ENCODE peak calls at places on chromosomes 6 and 20, in seven cellular contexts. X is endodermal cell, C is A549, E is fibroblast of pulmonary artery, D is lower leg skin, T is RWPE2, R is LNCaP clone FGC. W is an unnamed sample.

GRCh38 chr6:72466971-72467566 is 154.8 kb upstream of the KCNQ5 start:
- DNase-seq in X (peak; percentile 53), C (no peak), E (peak; percentile 13), D (no peak), T (no peak), R (no peak), W (no peak)

GRCh38 chr6:105308840-105309239 is 94.0 kb downstream of the PREP start:
- DNase-seq in X (no peak), C (no peak), E (no peak), D (no peak), T (no peak), R (no peak), W (no peak)

GRCh38 chr6:11040134-11040533 is 4.0 kb downstream of the ELOVL2 start:
- DNase-seq in X (no peak), C (no peak), E (no peak), D (no peak), T (no peak), R (no peak), W (no peak)

GRCh38 chr20:37524859-37525708 is 2.6 kb downstream of the BLCAP start:
- DNase-seq in X (peak; percentile 31), C (no peak), E (no peak), D (peak; percentile 44), T (peak; percentile 100), R (no peak), W (no peak)

GRCh38 chr20:24699321-24700165 is 230.1 kb downstream of the SYNDIG1 start:
- DNase-seq in X (peak; percentile 24), C (no peak), E (no peak), D (peak; percentile 6), T (no peak), R (no peak), W (no peak)

GRCh38 chr6:10558575-10558974 is 37.4 kb downstream of the GCNT2 start:
- DNase-seq in X (peak; percentile 82), C (no peak), E (no peak), D (no peak), T (no peak), R (no peak), W (no peak)

GRCh38 chr6:38567436-38567835 is 72.3 kb downstream of the BTBD9 start:
- DNase-seq in X (no peak), C (no peak), E (peak; percentile 90), D (peak; percentile 51), T (peak; percentile 63), R (peak; percentile 34), W (no peak)

GRCh38 chr20:57837208-57838035 is 127.6 kb upstream of the PMEPA1 start:
- DNase-seq in X (no peak), C (no peak), E (no peak), D (no peak), T (no peak), R (no peak), W (no peak)

GRCh38 chr20:9935285-9935684 is 96.4 kb upstream of the PAK5 start:
- DNase-seq in X (no peak), C (no peak), E (no peak), D (no peak), T (no peak), R (no peak), W (no peak)

GRCh38 chr6:21447987-21448386 is 145.6 kb upstream of the SOX4 start:
- DNase-seq in X (no peak), C (no peak), E (no peak), D (no peak), T (no peak), R (no peak), W (no peak)

GRCh38 chr6:36897629-36898028 is 11.9 kb downstream of the C6orf89 start:
- DNase-seq in X (peak; percentile 69), C (no peak), E (no peak), D (no peak), T (no peak), R (no peak), W (no peak)
- TF ChIP-seq CTCF in X (peak; percentile 66), C (no peak), E (no peak), D (no peak), T (peak; percentile 37), R (peak; percentile 39), W (peak; percentile 32)

GRCh38 chr20:59939052-59939878 is 840 bp downstream of the PPP1R3D start:
- DNase-seq in X (peak; percentile 77), C (no peak), E (peak; percentile 21), D (no peak), T (no peak), R (no peak), W (no peak)

GRCh38 chr20:59938696-59939051 is 1.4 kb downstream of the PPP1R3D start:
- DNase-seq in X (no peak), C (no peak), E (no peak), D (no peak), T (peak; percentile 75), R (no peak), W (no peak)

GRCh38 chr20:59937150-59937549 is 3.0 kb downstream of the PPP1R3D start:
- DNase-seq in X (no peak), C (no peak), E (no peak), D (no peak), T (no peak), R (no peak), W (no peak)

GRCh38 chr20:59939879-59940128 is 301 bp downstream of the PPP1R3D start:
- DNase-seq in X (no peak), C (no peak), E (no peak), D (no peak), T (no peak), R (no peak), W (no peak)

DNA sequence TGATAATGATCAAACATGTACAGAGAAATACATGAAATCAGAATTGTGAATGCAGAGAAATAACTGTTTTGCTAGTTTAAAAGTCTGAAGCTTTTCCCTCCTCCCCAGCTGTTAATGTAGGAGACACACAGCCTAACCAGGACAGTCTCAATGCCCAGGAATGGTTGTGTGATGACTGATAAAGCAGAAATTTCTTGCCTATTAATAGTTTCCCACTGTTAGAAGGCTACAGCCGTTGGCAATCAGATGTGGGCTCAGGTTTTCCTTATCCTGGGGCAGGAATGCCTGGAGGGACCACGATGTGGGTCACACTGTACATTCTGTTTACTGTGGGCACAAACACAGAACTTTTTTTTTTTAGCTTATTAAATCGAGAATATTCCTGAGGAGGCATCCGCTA is 1.9 kb downstream of the PPP1R3D start:
- DNase-seq in X (no peak), C (no peak), E (peak; percentile 18), D (no peak), T (no peak), R (no peak), W (no peak)
- H3K4me3 ChIP-seq in X (no peak overlapping the region), C (no peak overlapping the region), E (no peak overlapping the region), D (no peak overlapping the region), T (no peak overlapping the region), R (no peak overlapping the region), W (no peak overlapping the region)

DNA sequence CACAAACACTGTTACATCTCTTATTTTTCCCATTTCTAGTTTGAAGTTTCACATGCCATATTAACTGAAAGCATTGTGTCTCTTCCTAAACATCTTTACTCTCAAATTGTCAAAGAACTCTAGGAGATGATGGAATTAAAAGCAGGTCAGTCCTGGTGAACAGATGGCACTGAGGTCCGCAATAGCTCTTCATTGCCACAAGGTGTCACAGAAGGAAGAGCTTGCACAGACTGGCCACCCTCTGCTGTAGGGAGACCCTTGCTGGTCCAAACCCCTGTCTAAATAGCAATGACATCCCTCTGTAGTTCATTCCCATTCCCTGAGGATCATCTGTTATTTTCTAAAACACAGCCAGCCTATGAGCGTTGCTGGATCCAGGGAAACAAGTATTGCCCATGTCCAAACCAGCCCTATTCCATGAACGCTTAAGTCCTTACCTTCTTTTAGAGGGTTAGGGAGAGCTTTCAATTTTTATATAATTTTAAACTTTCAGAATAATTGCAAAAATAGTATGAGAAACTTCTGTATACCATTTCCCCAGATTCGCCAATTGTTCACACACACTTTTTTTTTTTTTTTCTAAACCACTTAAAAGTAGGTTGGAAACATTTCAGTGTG is 10.1 kb upstream of the HDAC2 start:
- DNase-seq in X (peak; percentile 75), C (peak; percentile 21), E (peak; percentile 47), D (no peak), T (no peak), R (no peak), W (no peak)
- TF ChIP-seq CTCF in X (peak; percentile 87), C (peak; percentile 9), E (peak; percentile 70), D (no peak), T (peak; percentile 51), R (peak; percentile 56), W (peak; percentile 67)

GRCh38 chr20:2752631-2753455 is 47.6 kb downstream of the CPXM1 start:
- DNase-seq in X (peak; percentile 91), C (peak; percentile 81), E (peak; percentile 53), D (no peak), T (no peak), R (no peak), W (no peak)
- H3K4me3 ChIP-seq in X (peak overlapping the region; percentile 64), C (peak overlapping the region; percentile 68), E (peak overlapping the region; percentile 40), D (no peak overlapping the region), T (peak overlapping the region; percentile 42), R (peak overlapping the region; percentile 34), W (peak overlapping the region; percentile 33)

GRCh38 chr20:16554766-16555543 is 18.3 kb downstream of the KIF16B start:
- DNase-seq in X (no peak), C (no peak), E (no peak), D (no peak), T (no peak), R (no peak), W (no peak)
- TF ChIP-seq CTCF in X (no peak), C (no peak), E (no peak), D (no peak), T (no peak), R (no peak), W (no peak)

DNA sequence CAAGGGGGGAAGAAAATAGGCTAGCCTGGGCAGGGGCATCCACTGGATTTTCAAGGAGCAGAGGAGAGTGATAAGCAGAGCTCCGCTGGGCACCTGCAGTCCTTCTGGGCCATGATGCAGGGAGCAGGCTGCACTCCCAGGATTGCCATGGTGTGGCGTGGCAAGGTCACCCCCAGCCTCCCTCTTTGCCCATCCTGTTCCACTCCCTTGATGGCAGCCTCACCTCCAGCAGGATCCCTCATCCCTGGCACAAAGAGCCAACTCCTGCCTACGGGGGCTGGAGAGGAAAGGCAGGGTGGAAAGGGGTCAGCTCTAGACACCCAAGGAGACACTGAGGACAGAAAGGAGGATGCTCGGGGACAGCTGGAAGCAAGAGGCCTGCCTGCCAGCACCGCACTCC is 22.4 kb upstream of the MYMX start:
- DNase-seq in X (peak; percentile 35), C (no peak), E (no peak), D (no peak), T (no peak), R (no peak), W (no peak)
- H3K4me3 ChIP-seq in X (no peak overlapping the region), C (no peak overlapping the region), E (no peak overlapping the region), D (no peak overlapping the region), T (no peak overlapping the region), R (no peak overlapping the region), W (no peak overlapping the region)

DNA sequence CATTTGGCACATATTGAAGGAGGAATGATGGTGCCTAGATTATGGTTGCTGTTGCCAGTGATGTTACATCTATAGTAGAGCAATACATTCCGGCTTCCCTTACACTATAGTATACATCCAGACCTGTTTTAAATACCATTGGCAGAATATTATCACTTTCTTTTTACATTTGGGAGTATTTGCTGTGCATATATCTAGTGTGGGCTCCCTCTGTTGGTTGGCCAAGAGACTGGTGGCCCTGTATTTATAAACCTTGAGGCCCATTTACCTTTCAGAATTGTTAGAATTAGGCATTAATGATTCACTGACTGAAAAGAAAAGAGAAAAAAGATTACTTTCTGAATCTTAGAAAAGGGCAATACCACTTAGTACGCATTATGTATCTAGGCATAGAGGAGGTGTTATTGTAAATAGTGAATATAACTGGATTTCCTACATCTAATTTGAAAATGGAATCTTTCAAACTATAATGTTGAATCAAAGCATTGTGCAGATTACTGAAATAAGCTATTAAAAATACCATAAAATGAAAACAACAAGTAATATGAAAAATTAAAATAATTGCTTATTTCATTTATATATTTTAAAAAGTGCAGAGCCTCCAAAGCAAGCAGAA is 628.8 kb upstream of the MAN1A1 start:
- DNase-seq in X (peak; percentile 49), C (no peak), E (peak; percentile 36), D (no peak), T (no peak), R (no peak), W (no peak)
- TF ChIP-seq CTCF in X (peak; percentile 83), C (peak; percentile 13), E (peak; percentile 65), D (no peak), T (peak; percentile 70), R (peak; percentile 49), W (peak; percentile 81)